ENCODE peak calls at places on chromosomes 4 and X, in five cellular contexts. Q is heart left ventricle; C is GM23248; X is effector memory CD4-positive, alpha-beta T cell; P is foreskin fibroblast. F is an unnamed sample.

GRCh38 chr4:39230462-39230861 is 48.1 kb downstream of the WDR19 start:
- DNase-seq in C (no peak), P (no peak), Q (no peak), X (no peak), F (no peak)

GRCh38 chrX:107758231-107758766 is 17.3 kb downstream of the TSC22D3 start:
- DNase-seq in C (no peak), P (no peak), X (no peak), Q (no peak), F (no peak)

GRCh38 chr4:114151-114550 is 10.2 kb upstream of the ZNF718 start:
- DNase-seq in X (no peak), C (no peak), P (no peak), Q (no peak), F (no peak)

GRCh38 chr4:76811604-76812412 is 86.1 kb downstream of the SOWAHB start:
- DNase-seq in C (peak; percentile 45), X (no peak), Q (peak; percentile 71), P (peak; percentile 30), F (no peak)

GRCh38 chr4:7691992-7692391 is 247.7 kb downstream of the AFAP1 start:
- DNase-seq in C (peak; percentile 22), X (no peak), P (no peak), Q (peak; percentile 48), F (no peak)

GRCh38 chr4:39169426-39169825 is 12.9 kb upstream of the WDR19 start:
- DNase-seq in X (no peak), Q (no peak), C (no peak), P (no peak), F (no peak)

GRCh38 chr4:170716868-170717267 is 627.1 kb upstream of the AADAT start:
- DNase-seq in Q (no peak), X (no peak), C (no peak), P (no peak), F (no peak)

GRCh38 chr4:18733956-18734872 is 712.7 kb upstream of the LCORL start:
- DNase-seq in P (no peak), X (no peak), Q (peak; percentile 47), C (no peak), F (no peak)

GRCh38 chr4:7646384-7647061 is 211.8 kb upstream of the PSAPL1 start:
- DNase-seq in X (no peak), Q (no peak), P (peak; percentile 22), C (peak; percentile 31), F (no peak)

GRCh38 chrX:38142598-38142997 is 78.1 kb downstream of the SRPX start:
- DNase-seq in Q (no peak), P (peak; percentile 60), C (peak; percentile 48), X (no peak), F (no peak)

GRCh38 chrX:3262906-3263305 is 83.5 kb downstream of the MXRA5 start:
- DNase-seq in P (peak; percentile 73), C (peak; percentile 87), Q (no peak), X (no peak), F (no peak)

GRCh38 chrX:122363112-122363511 is 821.0 kb upstream of the GRIA3 start:
- DNase-seq in P (no peak), Q (no peak), C (no peak), X (no peak), F (no peak)

GRCh38 chr4:84937381-84937977 is 29.0 kb downstream of the WDFY3 start:
- DNase-seq in X (no peak), P (no peak), Q (no peak), C (no peak), F (no peak)

GRCh38 chr4:75285837-75286236 is 228.4 kb downstream of the RCHY1 start:
- DNase-seq in Q (no peak), X (no peak), P (no peak), C (no peak), F (no peak)

GRCh38 chr4:68734095-68734494 is 63.6 kb upstream of the UGT2B15 start:
- DNase-seq in P (no peak), X (no peak), Q (no peak), C (no peak), F (no peak)

GRCh38 chr4:151797853-151798252 is 37.0 kb upstream of the GATB start:
- DNase-seq in P (no peak), X (no peak), C (peak; percentile 15), Q (no peak), F (no peak)

GRCh38 chrX:154819771-154820341 is 14.6 kb upstream of the MPP1 start:
- DNase-seq in X (no peak), P (no peak), Q (no peak), C (no peak), F (no peak)
- H3K4me3 ChIP-seq in X (no peak overlapping the region), P (no peak overlapping the region), Q (no peak overlapping the region), C (no peak overlapping the region), F (no peak overlapping the region)

GRCh38 chrX:131067216-131067615 is 9.1 kb downstream of the ARHGAP36 start:
- DNase-seq in P (no peak), C (no peak), X (no peak), Q (no peak), F (no peak)
- H3K4me3 ChIP-seq in P (no peak overlapping the region), C (no peak overlapping the region), X (no peak overlapping the region), Q (no peak overlapping the region), F (no peak overlapping the region)

DNA sequence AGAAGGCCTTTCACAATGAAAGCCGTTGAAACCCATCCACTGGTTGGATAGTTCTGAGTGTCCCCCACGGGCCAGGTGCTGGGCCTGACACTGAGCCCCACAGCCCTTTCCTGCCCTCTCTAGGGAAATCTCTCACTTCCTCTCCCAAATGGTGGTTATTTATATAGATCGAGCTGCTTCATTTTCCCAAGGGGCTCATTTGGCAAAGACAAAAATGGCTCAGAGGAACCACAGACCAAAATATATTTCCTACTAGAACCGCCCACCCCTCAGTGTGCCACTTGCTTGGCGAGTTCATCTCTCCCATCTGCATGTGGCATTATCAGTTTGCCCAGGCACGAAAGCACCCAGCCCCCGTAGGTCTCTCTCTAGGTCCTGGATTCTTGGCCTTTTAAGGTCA is 53.3 kb upstream of the STIM2 start:
- DNase-seq in C (no peak), P (no peak), X (no peak), Q (no peak), F (no peak)
- H3K4me3 ChIP-seq in C (no peak overlapping the region), P (no peak overlapping the region), X (no peak overlapping the region), Q (no peak overlapping the region), F (no peak overlapping the region)

GRCh38 chr4:136962868-136963267 is 569.4 kb downstream of the PCDH18 start:
- DNase-seq in Q (no peak), X (no peak), P (no peak), C (no peak), F (no peak)
- H3K4me3 ChIP-seq in Q (no peak overlapping the region), X (no peak overlapping the region), P (no peak overlapping the region), C (no peak overlapping the region), F (no peak overlapping the region)

GRCh38 chr4:127965062-127965802 is at the start of the genes ABHD18 and MFSD8:
- DNase-seq in P (peak; percentile 99), C (peak; percentile 100), Q (peak; percentile 99), X (peak; percentile 99), F (peak; percentile 98)

GRCh38 chr4:127965803-127966175 is 583 bp downstream of the ABHD18 start:
- DNase-seq in C (peak; percentile 33), P (no peak), X (peak; percentile 38), Q (peak; percentile 53), F (no peak)

GRCh38 chr4:127968565-127968964 is 3.4 kb downstream of the ABHD18 start:
- DNase-seq in X (no peak), P (no peak), Q (peak; percentile 31), C (no peak), F (no peak)

DNA sequence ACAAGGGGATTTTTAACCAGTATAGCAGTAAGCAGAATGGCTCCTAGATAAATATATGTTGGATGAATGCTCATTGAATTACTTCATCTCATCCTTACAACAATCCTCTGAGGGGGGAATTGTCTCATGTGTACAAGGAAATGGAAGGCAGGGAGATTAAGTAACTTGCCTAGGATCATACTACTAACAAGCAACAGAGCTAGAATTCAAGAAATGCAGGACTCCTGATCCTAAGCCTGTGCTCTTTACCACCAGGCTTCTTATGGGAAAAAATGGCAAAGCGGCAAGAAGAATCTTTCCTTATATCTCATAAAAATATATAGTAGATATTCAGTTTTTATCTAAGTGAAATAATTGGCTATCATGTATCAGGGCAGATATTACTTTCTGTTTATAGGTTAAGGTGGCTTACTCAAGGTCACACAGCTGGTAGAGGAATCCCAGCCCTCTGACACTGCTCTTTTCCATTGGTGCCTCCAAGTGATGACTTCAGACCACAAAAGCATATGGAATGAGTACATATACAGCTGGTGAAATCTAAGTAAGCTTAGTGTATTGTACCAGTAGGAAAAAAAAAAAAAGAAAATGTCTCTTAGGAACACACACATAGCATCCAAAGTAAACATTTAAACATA is 2.1 kb downstream of the ABHD18 start:
- DNase-seq in Q (no peak), C (no peak), P (no peak), X (no peak), F (no peak)
- H3K4me3 ChIP-seq in Q (no peak overlapping the region), C (no peak overlapping the region), P (no peak overlapping the region), X (no peak overlapping the region), F (no peak overlapping the region)

DNA sequence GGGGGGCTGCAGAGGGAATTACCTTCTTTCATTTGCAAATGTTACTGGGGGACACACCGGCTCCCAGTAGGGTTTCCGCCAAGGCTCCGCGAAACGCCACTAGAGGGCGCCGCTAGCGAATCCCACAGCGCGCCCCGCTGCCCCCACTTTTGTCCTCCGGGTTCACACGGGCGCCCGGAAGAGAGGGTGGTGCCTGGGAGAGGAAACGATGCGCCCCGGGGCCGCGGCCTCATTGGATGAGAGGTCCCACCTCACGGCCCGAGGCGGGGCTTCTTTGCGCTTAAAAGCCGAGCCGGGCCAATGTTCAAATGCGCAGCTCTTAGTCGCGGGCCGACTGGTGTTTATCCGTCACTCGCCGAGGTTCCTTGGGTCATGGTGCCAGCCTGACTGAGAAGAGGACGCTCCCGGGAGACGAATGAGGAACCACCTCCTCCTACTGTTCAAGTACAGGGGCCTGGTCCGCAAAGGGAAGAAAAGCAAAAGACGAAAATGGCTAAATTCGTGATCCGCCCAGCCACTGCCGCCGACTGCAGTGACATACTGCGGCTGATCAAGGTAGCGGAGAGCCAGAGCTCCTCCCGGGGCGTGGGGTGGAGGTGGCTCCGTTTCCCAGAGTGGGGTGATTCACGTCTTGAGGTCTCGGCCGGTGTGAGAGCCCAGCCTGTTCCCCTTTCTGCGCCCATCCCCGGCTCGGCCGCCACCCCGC is at the start of gene SAT1:
- DNase-seq in P (peak; percentile 92), Q (peak; percentile 95), C (peak; percentile 97), X (peak; percentile 88), F (peak; percentile 94)
- H3K4me3 ChIP-seq in P (peak within 1 kb of the TSS; percentile 80), Q (peak within 1 kb of the TSS; percentile 41), C (peak within 1 kb of the TSS; percentile 87), X (peak within 1 kb of the TSS; percentile 70), F (peak within 1 kb of the TSS; percentile 60)

GRCh38 chr4:154417358-154417673 is 74.3 kb downstream of the DCHS2 start:
- DNase-seq in C (no peak), X (no peak), P (no peak), Q (no peak), F (no peak)
- H3K4me3 ChIP-seq in C (peak overlapping the region; percentile 78), X (no peak overlapping the region), P (peak overlapping the region; percentile 63), Q (no peak overlapping the region), F (peak overlapping the region; percentile 49)

GRCh38 chrX:45351478-45351877 is 150.8 kb upstream of the DIPK2B start:
- DNase-seq in Q (no peak), X (no peak), P (peak; percentile 63), C (peak; percentile 76), F (no peak)
- H3K4me3 ChIP-seq in Q (no peak overlapping the region), X (no peak overlapping the region), P (no peak overlapping the region), C (no peak overlapping the region), F (no peak overlapping the region)

DNA sequence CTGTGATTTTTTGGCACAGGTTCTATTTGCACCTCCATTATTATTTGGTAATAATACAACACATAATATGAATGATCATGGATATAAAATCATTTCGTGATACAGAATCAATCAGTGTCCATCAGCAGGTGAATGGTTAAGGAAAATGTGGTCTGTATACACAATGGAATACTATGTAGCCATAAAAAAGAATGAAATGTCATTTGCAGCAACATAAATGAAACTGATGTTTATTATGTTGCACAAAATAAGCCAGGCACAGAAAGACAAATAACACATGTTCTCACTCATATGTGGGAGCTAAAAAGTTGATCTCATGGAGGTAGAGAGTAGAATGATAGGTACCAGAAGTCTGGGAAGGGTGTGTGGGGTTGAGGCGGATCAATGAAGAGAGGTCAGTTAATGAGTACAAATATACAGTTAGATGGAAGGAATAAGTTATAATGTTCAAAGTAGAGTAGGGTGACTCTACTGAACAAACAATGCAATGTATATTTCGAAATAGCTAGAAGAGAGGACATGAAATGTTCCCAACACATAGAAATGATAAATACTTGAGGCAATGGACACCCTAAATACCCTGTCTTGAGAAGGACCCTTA is 1.1 kb upstream of the SMARCA1 start:
- DNase-seq in Q (no peak), C (no peak), X (no peak), P (no peak), F (no peak)
- H3K4me3 ChIP-seq in Q (no peak overlapping the region), C (no peak overlapping the region), X (no peak overlapping the region), P (no peak overlapping the region), F (no peak overlapping the region)